ENCODE peak calls at places on chromosome 4, in nine cellular contexts. One of them, this sample, is unnamed.

GRCh38 chr4:17688011-17688441 is 73.6 kb downstream of the MED28 start:
- DNase-seq in ELF-1: no peak
- DNase-seq in activated CD4-positive, CD25-positive, alpha-beta regulatory T cell: no peak
- DNase-seq in AG20443: peak
- DNase-seq in fibroblast of the conjunctiva: no peak
- DNase-seq in naive B cell: no peak
- DNase-seq in AG04450: no peak
- DNase-seq in NCI-H1417: no peak
- DNase-seq in C1 segment of cervical spinal cord: no peak
- DNase-seq in this sample: no peak

GRCh38 chr4:7295917-7296660 is 103.8 kb downstream of the SORCS2 start:
- DNase-seq in naive B cell: no peak
- DNase-seq in AG04450: no peak
- DNase-seq in NCI-H1417: no peak
- DNase-seq in ELF-1: no peak
- DNase-seq in AG20443: peak
- DNase-seq in activated CD4-positive, CD25-positive, alpha-beta regulatory T cell: no peak
- DNase-seq in fibroblast of the conjunctiva: no peak
- DNase-seq in C1 segment of cervical spinal cord: no peak
- DNase-seq in this sample: peak

GRCh38 chr4:34422472-34422871 is 1821.8 kb downstream of the ARAP2 start:
- DNase-seq in NCI-H1417: peak
- DNase-seq in C1 segment of cervical spinal cord: no peak
- DNase-seq in fibroblast of the conjunctiva: peak
- DNase-seq in ELF-1: no peak
- DNase-seq in activated CD4-positive, CD25-positive, alpha-beta regulatory T cell: no peak
- DNase-seq in AG04450: no peak
- DNase-seq in naive B cell: no peak
- DNase-seq in AG20443: no peak
- DNase-seq in this sample: no peak

GRCh38 chr4:149113804-149114430 is 671.7 kb upstream of the NR3C2 start:
- DNase-seq in NCI-H1417: no peak
- DNase-seq in AG04450: peak
- DNase-seq in naive B cell: no peak
- DNase-seq in AG20443: peak
- DNase-seq in C1 segment of cervical spinal cord: no peak
- DNase-seq in activated CD4-positive, CD25-positive, alpha-beta regulatory T cell: no peak
- DNase-seq in fibroblast of the conjunctiva: no peak
- DNase-seq in ELF-1: no peak
- DNase-seq in this sample: no peak

GRCh38 chr4:25861422-25861926 is 1.3 kb downstream of the SEL1L3 start:
- DNase-seq in AG20443: no peak
- DNase-seq in fibroblast of the conjunctiva: no peak
- DNase-seq in naive B cell: no peak
- DNase-seq in AG04450: no peak
- DNase-seq in NCI-H1417: no peak
- DNase-seq in ELF-1: no peak
- DNase-seq in activated CD4-positive, CD25-positive, alpha-beta regulatory T cell: no peak
- DNase-seq in C1 segment of cervical spinal cord: no peak
- DNase-seq in this sample: no peak

GRCh38 chr4:88353324-88353723 is 25.3 kb upstream of the HERC6 start:
- DNase-seq in activated CD4-positive, CD25-positive, alpha-beta regulatory T cell: no peak
- DNase-seq in naive B cell: no peak
- DNase-seq in ELF-1: no peak
- DNase-seq in AG04450: no peak
- DNase-seq in fibroblast of the conjunctiva: no peak
- DNase-seq in NCI-H1417: no peak
- DNase-seq in AG20443: no peak
- DNase-seq in C1 segment of cervical spinal cord: no peak
- DNase-seq in this sample: no peak

GRCh38 chr4:104906274-104906673 is 240.4 kb upstream of the TET2 start:
- DNase-seq in fibroblast of the conjunctiva: no peak
- DNase-seq in AG20443: no peak
- DNase-seq in naive B cell: no peak
- DNase-seq in C1 segment of cervical spinal cord: no peak
- DNase-seq in AG04450: no peak
- DNase-seq in ELF-1: no peak
- DNase-seq in activated CD4-positive, CD25-positive, alpha-beta regulatory T cell: no peak
- DNase-seq in NCI-H1417: peak
- DNase-seq in this sample: no peak

GRCh38 chr4:70749313-70749712 is 27.5 kb downstream of the RUFY3 start:
- DNase-seq in fibroblast of the conjunctiva: no peak
- DNase-seq in activated CD4-positive, CD25-positive, alpha-beta regulatory T cell: no peak
- DNase-seq in naive B cell: no peak
- DNase-seq in C1 segment of cervical spinal cord: no peak
- DNase-seq in AG04450: no peak
- DNase-seq in ELF-1: no peak
- DNase-seq in AG20443: no peak
- DNase-seq in NCI-H1417: no peak
- DNase-seq in this sample: no peak

GRCh38 chr4:82201303-82201702 is 172.5 kb downstream of the HNRNPD start:
- DNase-seq in AG04450: no peak
- DNase-seq in NCI-H1417: peak
- DNase-seq in ELF-1: no peak
- DNase-seq in AG20443: no peak
- DNase-seq in naive B cell: no peak
- DNase-seq in activated CD4-positive, CD25-positive, alpha-beta regulatory T cell: no peak
- DNase-seq in fibroblast of the conjunctiva: no peak
- DNase-seq in C1 segment of cervical spinal cord: no peak
- DNase-seq in this sample: no peak

GRCh38 chr4:71494539-71494938 is 155.7 kb downstream of the SLC4A4 start:
- DNase-seq in ELF-1: no peak
- DNase-seq in activated CD4-positive, CD25-positive, alpha-beta regulatory T cell: no peak
- DNase-seq in NCI-H1417: no peak
- DNase-seq in C1 segment of cervical spinal cord: no peak
- DNase-seq in AG04450: no peak
- DNase-seq in AG20443: no peak
- DNase-seq in naive B cell: no peak
- DNase-seq in fibroblast of the conjunctiva: no peak
- DNase-seq in this sample: no peak

GRCh38 chr4:109410226-109410625 is 23.4 kb upstream of the SEC24B start:
- DNase-seq in C1 segment of cervical spinal cord: no peak
- DNase-seq in activated CD4-positive, CD25-positive, alpha-beta regulatory T cell: no peak
- DNase-seq in AG20443: no peak
- DNase-seq in naive B cell: no peak
- DNase-seq in AG04450: no peak
- DNase-seq in NCI-H1417: no peak
- DNase-seq in ELF-1: no peak
- DNase-seq in fibroblast of the conjunctiva: no peak
- DNase-seq in this sample: no peak

GRCh38 chr4:144906181-144906895 is 191.7 kb downstream of the ANAPC10 start:
- DNase-seq in activated CD4-positive, CD25-positive, alpha-beta regulatory T cell: no peak
- DNase-seq in fibroblast of the conjunctiva: no peak
- DNase-seq in C1 segment of cervical spinal cord: no peak
- DNase-seq in naive B cell: no peak
- DNase-seq in AG04450: no peak
- DNase-seq in ELF-1: peak
- DNase-seq in NCI-H1417: no peak
- DNase-seq in AG20443: no peak
- DNase-seq in this sample: no peak

This sample was measured in sciatic nerve.